ENCODE peak calls at places on chromosome 18, in seven cellular contexts. One of them, this sample, is unnamed.

GRCh38 chr18:9619990-9620389 is 5.6 kb upstream of the PPP4R1 start:
- DNase-seq in left lung: no peak
- DNase-seq in gastrocnemius medialis: no peak
- DNase-seq in neural progenitor cell: no peak
- DNase-seq in fibroblast of lung: peak
- DNase-seq in GM23338: no peak
- DNase-seq in coronary artery: no peak
- DNase-seq in this sample: no peak

GRCh38 chr18:59649575-59649974 is 47.6 kb downstream of the CCBE1 start:
- DNase-seq in left lung: no peak
- DNase-seq in gastrocnemius medialis: no peak
- DNase-seq in neural progenitor cell: no peak
- DNase-seq in fibroblast of lung: peak
- DNase-seq in GM23338: no peak
- DNase-seq in coronary artery: no peak
- DNase-seq in this sample: no peak

GRCh38 chr18:47397671-47398319 is 146.3 kb upstream of the SKOR2 start:
- DNase-seq in left lung: no peak
- DNase-seq in gastrocnemius medialis: no peak
- DNase-seq in neural progenitor cell: peak
- DNase-seq in fibroblast of lung: no peak
- DNase-seq in GM23338: peak
- DNase-seq in coronary artery: no peak
- DNase-seq in this sample: no peak

GRCh38 chr18:59096098-59096779 is 43.4 kb upstream of the SEC11C start:
- DNase-seq in left lung: no peak
- DNase-seq in gastrocnemius medialis: no peak
- DNase-seq in neural progenitor cell: peak
- DNase-seq in fibroblast of lung: no peak
- DNase-seq in GM23338: peak
- DNase-seq in coronary artery: no peak
- DNase-seq in this sample: no peak

GRCh38 chr18:60090170-60090569 is 190.4 kb downstream of the PMAIP1 start:
- DNase-seq in left lung: no peak
- DNase-seq in gastrocnemius medialis: no peak
- DNase-seq in neural progenitor cell: peak
- DNase-seq in fibroblast of lung: no peak
- DNase-seq in GM23338: peak
- DNase-seq in coronary artery: no peak
- DNase-seq in this sample: peak

GRCh38 chr18:36635414-36636096 is 193.2 kb downstream of the TPGS2 start:
- DNase-seq in left lung: no peak
- DNase-seq in gastrocnemius medialis: no peak
- DNase-seq in neural progenitor cell: no peak
- DNase-seq in fibroblast of lung: no peak
- DNase-seq in GM23338: no peak
- DNase-seq in coronary artery: no peak
- DNase-seq in this sample: no peak

GRCh38 chr18:68757121-68757520 is 40.8 kb upstream of the CCDC102B start:
- DNase-seq in left lung: no peak
- DNase-seq in gastrocnemius medialis: no peak
- DNase-seq in neural progenitor cell: no peak
- DNase-seq in fibroblast of lung: no peak
- DNase-seq in GM23338: no peak
- DNase-seq in coronary artery: no peak
- DNase-seq in this sample: no peak

GRCh38 chr18:688322-688721 is 24.1 kb downstream of the ENOSF1 start:
- DNase-seq in left lung: no peak
- DNase-seq in gastrocnemius medialis: no peak
- DNase-seq in neural progenitor cell: no peak
- DNase-seq in fibroblast of lung: no peak
- DNase-seq in GM23338: no peak
- DNase-seq in coronary artery: no peak
- DNase-seq in this sample: no peak

GRCh38 chr18:28127228-28127627 is 49.7 kb downstream of the CDH2 start:
- DNase-seq in left lung: no peak
- DNase-seq in gastrocnemius medialis: no peak
- DNase-seq in neural progenitor cell: no peak
- DNase-seq in fibroblast of lung: no peak
- DNase-seq in GM23338: no peak
- DNase-seq in coronary artery: no peak
- DNase-seq in this sample: peak

GRCh38 chr18:79513381-79514081 is 117.8 kb downstream of the NFATC1 start:
- DNase-seq in left lung: no peak
- DNase-seq in gastrocnemius medialis: peak
- DNase-seq in neural progenitor cell: no peak
- DNase-seq in fibroblast of lung: no peak
- DNase-seq in GM23338: no peak
- DNase-seq in coronary artery: peak
- DNase-seq in this sample: no peak

GRCh38 chr18:12507007-12507406 is 99.3 kb downstream of the PRELID3A start:
- DNase-seq in left lung: no peak
- DNase-seq in gastrocnemius medialis: no peak
- DNase-seq in neural progenitor cell: no peak
- DNase-seq in fibroblast of lung: no peak
- DNase-seq in GM23338: no peak
- DNase-seq in coronary artery: no peak
- DNase-seq in this sample: no peak

GRCh38 chr18:78766651-78767533 is 212.7 kb upstream of the SALL3 start:
- DNase-seq in left lung: no peak
- DNase-seq in gastrocnemius medialis: no peak
- DNase-seq in neural progenitor cell: no peak
- DNase-seq in fibroblast of lung: no peak
- DNase-seq in GM23338: no peak
- DNase-seq in coronary artery: peak
- DNase-seq in this sample: no peak

GRCh38 chr18:24103622-24104021 is 35.2 kb upstream of the CABYR start:
- DNase-seq in left lung: no peak
- DNase-seq in gastrocnemius medialis: no peak
- DNase-seq in neural progenitor cell: no peak
- DNase-seq in fibroblast of lung: peak
- DNase-seq in GM23338: no peak
- DNase-seq in coronary artery: no peak
- DNase-seq in this sample: no peak

GRCh38 chr18:21163647-21164625 is 52.3 kb upstream of the ROCK1 start:
- DNase-seq in left lung: no peak
- DNase-seq in gastrocnemius medialis: no peak
- DNase-seq in neural progenitor cell: no peak
- DNase-seq in fibroblast of lung: peak
- DNase-seq in GM23338: no peak
- DNase-seq in coronary artery: no peak
- DNase-seq in this sample: peak

GRCh38 chr18:54388203-54389142 is 30.8 kb downstream of the C18orf54 start:
- DNase-seq in left lung: no peak
- DNase-seq in gastrocnemius medialis: no peak
- DNase-seq in neural progenitor cell: peak
- DNase-seq in fibroblast of lung: peak
- DNase-seq in GM23338: peak
- DNase-seq in coronary artery: no peak
- DNase-seq in this sample: peak

GRCh38 chr18:23939896-23940295 is 74.7 kb upstream of the TTC39C start:
- DNase-seq in left lung: no peak
- DNase-seq in gastrocnemius medialis: no peak
- DNase-seq in neural progenitor cell: no peak
- DNase-seq in fibroblast of lung: no peak
- DNase-seq in GM23338: no peak
- DNase-seq in coronary artery: no peak
- DNase-seq in this sample: no peak

GRCh38 chr18:42814618-42815017 is 300.9 kb downstream of the RIT2 start:
- DNase-seq in left lung: peak
- DNase-seq in gastrocnemius medialis: no peak
- DNase-seq in neural progenitor cell: no peak
- DNase-seq in fibroblast of lung: no peak
- DNase-seq in GM23338: no peak
- DNase-seq in coronary artery: no peak
- DNase-seq in this sample: no peak

GRCh38 chr18:49560277-49561126 is 1.4 kb upstream of the LIPG start:
- DNase-seq in left lung: peak
- DNase-seq in gastrocnemius medialis: no peak
- DNase-seq in neural progenitor cell: peak
- DNase-seq in fibroblast of lung: peak
- DNase-seq in GM23338: peak
- DNase-seq in coronary artery: no peak
- DNase-seq in this sample: no peak

GRCh38 chr18:79200546-79201268 is 131.5 kb downstream of the ATP9B start:
- DNase-seq in left lung: no peak
- DNase-seq in gastrocnemius medialis: no peak
- DNase-seq in neural progenitor cell: peak
- DNase-seq in fibroblast of lung: peak
- DNase-seq in GM23338: peak
- DNase-seq in coronary artery: peak
- DNase-seq in this sample: peak

GRCh38 chr18:53771664-53772063 is 452.8 kb downstream of the MBD2 start:
- DNase-seq in left lung: no peak
- DNase-seq in gastrocnemius medialis: no peak
- DNase-seq in neural progenitor cell: no peak
- DNase-seq in fibroblast of lung: no peak
- DNase-seq in GM23338: no peak
- DNase-seq in coronary artery: no peak
- DNase-seq in this sample: no peak

GRCh38 chr18:24050916-24051255 is 36.3 kb downstream of the TTC39C start:
- DNase-seq in left lung: no peak
- DNase-seq in gastrocnemius medialis: no peak
- DNase-seq in neural progenitor cell: no peak
- DNase-seq in fibroblast of lung: no peak
- DNase-seq in GM23338: no peak
- DNase-seq in coronary artery: no peak
- DNase-seq in this sample: no peak

DNA sequence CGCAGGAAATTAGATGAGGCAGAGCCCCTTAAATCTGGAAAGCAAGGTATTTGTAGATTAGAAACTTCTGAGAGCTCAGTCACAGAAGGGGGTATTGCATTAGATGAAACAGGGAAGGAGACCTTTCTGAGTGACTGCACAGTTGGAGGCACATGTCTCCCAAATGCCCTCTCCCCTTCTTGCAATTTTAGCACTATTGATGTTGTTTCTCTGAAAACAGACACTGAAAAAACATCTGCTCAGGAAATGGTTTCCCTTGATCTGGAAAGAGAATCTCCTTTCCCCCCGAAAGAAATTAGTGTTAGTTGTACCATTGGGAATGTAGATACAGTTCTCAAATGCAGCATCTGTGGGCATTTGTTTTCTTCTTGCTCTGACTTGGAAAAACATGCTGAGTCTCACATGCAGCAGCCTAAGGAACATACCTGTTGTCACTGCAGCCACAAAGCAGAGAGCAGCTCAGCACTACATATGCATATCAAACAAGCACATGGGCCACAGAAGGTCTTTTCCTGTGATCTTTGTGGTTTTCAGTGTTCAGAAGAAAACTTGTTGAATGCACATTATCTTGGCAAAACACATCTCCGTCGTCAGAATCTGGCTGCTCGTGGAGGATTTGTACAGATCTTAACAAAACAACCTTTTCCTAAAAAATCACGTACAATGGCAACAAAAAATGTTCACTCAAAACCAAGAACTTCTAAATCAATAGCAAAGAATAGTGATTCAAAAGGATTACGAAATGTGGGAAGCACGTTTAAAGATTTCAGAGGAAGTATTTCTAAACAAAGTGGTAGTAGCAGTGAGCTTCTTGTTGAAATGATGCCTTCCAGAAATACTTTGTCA is 33.8 kb downstream of the ZNF407 start:
- DNase-seq in left lung: no peak
- DNase-seq in gastrocnemius medialis: no peak
- DNase-seq in neural progenitor cell: no peak
- DNase-seq in fibroblast of lung: peak
- DNase-seq in GM23338: no peak
- DNase-seq in coronary artery: no peak
- DNase-seq in this sample: no peak
- H3K4me3 ChIP-seq in left lung: no peak
- H3K4me3 ChIP-seq in gastrocnemius medialis: no peak
- H3K4me3 ChIP-seq in neural progenitor cell: no peak
- H3K4me3 ChIP-seq in fibroblast of lung: no peak
- H3K4me3 ChIP-seq in GM23338: no peak
- H3K4me3 ChIP-seq in coronary artery: no peak
- H3K4me3 ChIP-seq in this sample: no peak

DNA sequence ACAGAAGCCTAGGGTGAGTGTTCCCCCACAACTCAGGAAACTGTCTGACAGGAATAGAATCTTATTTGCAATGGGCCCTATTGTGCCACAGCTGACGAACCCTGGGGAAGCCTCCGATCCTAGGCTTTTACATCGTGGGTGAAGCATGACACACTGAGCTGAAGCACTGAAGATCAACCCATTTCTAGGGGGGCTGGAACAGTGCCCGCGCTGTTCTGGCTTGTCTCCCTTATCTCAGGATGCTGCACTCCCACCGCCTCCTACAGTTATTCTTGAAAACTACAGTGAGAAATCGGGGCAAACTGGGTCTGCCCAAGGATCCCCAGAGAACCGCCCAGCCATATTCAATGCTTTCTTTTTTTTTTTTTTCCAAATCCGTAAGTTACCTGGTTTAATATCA is 41.1 kb downstream of the NETO1 start:
- DNase-seq in left lung: no peak
- DNase-seq in gastrocnemius medialis: no peak
- DNase-seq in neural progenitor cell: peak
- DNase-seq in fibroblast of lung: no peak
- DNase-seq in GM23338: peak
- DNase-seq in coronary artery: no peak
- DNase-seq in this sample: no peak
- TF ChIP-seq CTCF in left lung: no peak
- TF ChIP-seq CTCF in gastrocnemius medialis: no peak
- TF ChIP-seq CTCF in neural progenitor cell: no peak
- TF ChIP-seq CTCF in fibroblast of lung: no peak
- TF ChIP-seq CTCF in GM23338: peak
- TF ChIP-seq CTCF in coronary artery: no peak
- TF ChIP-seq CTCF in this sample: no peak

DNA sequence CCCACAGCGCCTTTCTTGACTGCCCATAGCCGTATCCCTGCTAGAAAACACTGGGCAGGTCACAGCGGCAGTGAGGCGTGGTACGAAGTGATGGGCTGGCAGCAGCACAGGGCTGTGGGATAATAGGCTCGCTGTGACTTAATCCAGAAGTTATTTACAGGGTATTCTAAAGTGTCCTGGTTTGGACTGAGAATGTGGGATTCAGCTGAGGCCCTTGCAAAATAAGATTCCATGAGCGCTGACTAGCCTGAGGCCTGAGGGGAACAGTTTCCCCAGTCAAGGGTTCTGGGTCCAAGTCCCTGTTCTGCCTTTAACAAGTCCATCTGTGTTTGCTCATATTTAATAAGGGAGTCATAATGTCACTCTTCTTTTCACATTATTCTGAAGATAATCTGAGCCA is 34.6 kb downstream of the SETBP1 start:
- DNase-seq in left lung: no peak
- DNase-seq in gastrocnemius medialis: peak
- DNase-seq in neural progenitor cell: peak
- DNase-seq in fibroblast of lung: peak
- DNase-seq in GM23338: no peak
- DNase-seq in coronary artery: no peak
- DNase-seq in this sample: no peak
- H3K27ac ChIP-seq in left lung: no peak
- H3K27ac ChIP-seq in gastrocnemius medialis: peak
- H3K27ac ChIP-seq in neural progenitor cell: no peak
- H3K27ac ChIP-seq in fibroblast of lung: no peak
- H3K27ac ChIP-seq in GM23338: no peak
- H3K27ac ChIP-seq in coronary artery: peak
- H3K27ac ChIP-seq in this sample: no peak

DNA sequence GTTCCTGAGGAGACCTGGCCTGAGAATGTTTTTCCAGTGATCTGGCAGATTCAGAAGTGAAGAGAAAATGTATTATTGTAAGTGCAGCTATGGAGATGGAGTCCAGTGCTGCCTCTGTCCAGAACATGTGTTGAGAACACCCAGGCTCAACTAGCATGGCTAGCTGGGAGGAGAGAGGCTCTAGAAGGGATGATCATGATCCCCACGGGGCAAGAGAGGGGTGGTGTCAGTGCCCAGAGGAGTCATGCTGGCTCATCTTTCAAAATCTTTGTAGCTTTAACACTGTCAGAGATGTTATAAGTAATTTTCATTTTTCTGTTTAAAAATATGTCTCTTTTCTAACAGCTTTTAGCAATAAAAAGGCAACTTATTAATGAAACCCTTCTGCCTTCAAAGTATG is 366.9 kb upstream of the RAB12 start:
- DNase-seq in left lung: no peak
- DNase-seq in gastrocnemius medialis: no peak
- DNase-seq in neural progenitor cell: no peak
- DNase-seq in fibroblast of lung: no peak
- DNase-seq in GM23338: no peak
- DNase-seq in coronary artery: no peak
- DNase-seq in this sample: no peak
- H3K4me3 ChIP-seq in left lung: no peak
- H3K4me3 ChIP-seq in gastrocnemius medialis: no peak
- H3K4me3 ChIP-seq in neural progenitor cell: no peak
- H3K4me3 ChIP-seq in fibroblast of lung: no peak
- H3K4me3 ChIP-seq in GM23338: no peak
- H3K4me3 ChIP-seq in coronary artery: no peak
- H3K4me3 ChIP-seq in this sample: no peak